ENCODE peak calls at places on chromosomes 6 and 20, in nine cellular contexts. A, I, D, N, X, B, P, H and O are unnamed samples.

GRCh38 chr20:3255728-3256127 is 16.7 kb upstream of the SLC4A11 start:
- DNase-seq in B (no peak), P (no peak), H (no peak), I (no peak), D (no peak), N (no peak), A (no peak), X (no peak), O (no peak)

GRCh38 chr6:144006731-144007454 is 1.2 kb downstream of the PLAGL1 start:
- DNase-seq in H (no peak), I (no peak), B (no peak), D (peak; percentile 19), X (peak; percentile 49), A (no peak), N (no peak), P (no peak), O (no peak)

GRCh38 chr6:163036251-163036650 is 308.5 kb downstream of the PACRG start:
- DNase-seq in I (no peak), P (no peak), X (no peak), H (no peak), N (no peak), D (no peak), B (no peak), A (no peak), O (no peak)

GRCh38 chr6:49336514-49337131 is 126.4 kb downstream of the MMUT start:
- DNase-seq in N (peak; percentile 39), A (no peak), D (no peak), H (no peak), X (peak; percentile 57), I (no peak), P (peak; percentile 27), B (no peak), O (peak; percentile 87)

GRCh38 chr6:89941031-89941775 is 46.9 kb downstream of the GJA10 start:
- DNase-seq in N (no peak), D (no peak), X (no peak), A (no peak), I (peak; percentile 20), P (peak; percentile 70), B (no peak), H (peak; percentile 48), O (no peak)

GRCh38 chr20:48523191-48523757 is 304.5 kb downstream of the PREX1 start:
- DNase-seq in N (peak; percentile 65), A (no peak), D (peak; percentile 52), P (no peak), I (peak; percentile 66), H (no peak), X (peak; percentile 20), B (peak; percentile 57), O (peak; percentile 51)

GRCh38 chr20:62546606-62547005 is 70.8 kb upstream of the GATA5 start:
- DNase-seq in N (no peak), H (no peak), A (no peak), D (no peak), X (no peak), I (no peak), B (no peak), P (no peak), O (no peak)

GRCh38 chr20:45229264-45230056 is 8.3 kb downstream of the SEMG2 start:
- DNase-seq in H (no peak), I (no peak), X (no peak), N (peak; percentile 20), B (no peak), D (peak; percentile 54), P (peak; percentile 63), A (no peak), O (no peak)

GRCh38 chr20:17172826-17173420 is 53.9 kb upstream of the PCSK2 start:
- DNase-seq in N (no peak), D (no peak), A (no peak), X (no peak), B (no peak), I (no peak), H (no peak), P (no peak), O (no peak)

GRCh38 chr6:35049885-35050284 is 91.3 kb downstream of the TCP11 start:
- DNase-seq in I (no peak), P (no peak), H (peak; percentile 36), B (no peak), X (no peak), A (no peak), N (peak; percentile 56), D (no peak), O (peak; percentile 13)

GRCh38 chr6:157442296-157442695 is 61.3 kb downstream of the ZDHHC14 start:
- DNase-seq in B (no peak), N (no peak), P (no peak), D (no peak), H (no peak), A (no peak), I (no peak), X (no peak), O (no peak)

GRCh38 chr6:157954150-157955117 is 27.2 kb upstream of the SYNJ2 start:
- DNase-seq in I (no peak), B (no peak), P (peak; percentile 87), A (no peak), D (no peak), N (no peak), X (no peak), H (no peak), O (peak; percentile 13)

GRCh38 chr6:35980991-35981645 is 43.3 kb downstream of the SLC26A8 start:
- DNase-seq in X (no peak), B (no peak), A (no peak), I (no peak), D (no peak), P (no peak), N (no peak), H (no peak), O (no peak)

GRCh38 chr20:53876956-53877355 is 193.4 kb downstream of the BCAS1 start:
- DNase-seq in B (no peak), X (no peak), N (no peak), H (no peak), A (no peak), I (no peak), D (no peak), P (no peak), O (no peak)

GRCh38 chr6:80467408-80467807 is 360.9 kb downstream of the BCKDHB start:
- DNase-seq in H (no peak), B (no peak), N (no peak), X (no peak), P (no peak), D (no peak), A (no peak), I (no peak), O (no peak)

GRCh38 chr6:148951662-148952061 is 204.8 kb downstream of the UST start:
- DNase-seq in A (no peak), B (no peak), N (no peak), D (no peak), X (no peak), I (no peak), H (no peak), P (no peak), O (no peak)

GRCh38 chr20:34863421-34863965 is 9.2 kb downstream of the GGT7 start:
- DNase-seq in B (no peak), D (no peak), H (peak; percentile 56), N (no peak), I (no peak), X (no peak), A (no peak), P (no peak), O (no peak)

GRCh38 chr20:50528804-50529351 is 18.7 kb downstream of the PTPN1 start:
- DNase-seq in H (no peak), X (no peak), P (no peak), I (no peak), N (no peak), B (no peak), A (no peak), D (no peak), O (no peak)